ENCODE peak calls at places on chromosome X, in seven cellular contexts. D is IMR-90, P is GM23338, G is HCT116, A is astrocyte, V is fibroblast of lung, B is HepG2. Z is an unnamed sample.

GRCh38 chrX:135086197-135086854 is 34.0 kb downstream of the ETDB start:
- DNase-seq in D (peak), P (peak), G (peak), A (peak), V (peak), B (peak), Z (peak)

GRCh38 chrX:129980043-129980442 is 2.4 kb upstream of the BCORL1 start:
- DNase-seq in D (no peak), P (no peak), G (no peak), A (no peak), V (no peak), B (no peak), Z (no peak)

GRCh38 chrX:30521440-30522182 is 56.0 kb downstream of the TASL start:
- DNase-seq in D (peak), P (no peak), G (no peak), A (peak), V (peak), B (no peak), Z (no peak)

GRCh38 chrX:119871599-119872395 is at the start of the genes NDUFA1 and RNF113A:
- DNase-seq in D (peak), P (peak), G (peak), A (peak), V (peak), B (peak), Z (peak)

GRCh38 chrX:155841232-155841631 is 39.9 kb upstream of the VAMP7 start:
- DNase-seq in D (no peak), P (no peak), G (no peak), A (no peak), V (no peak), B (no peak), Z (no peak)

GRCh38 chrX:28589048-28589447 is 1.8 kb downstream of the IL1RAPL1 start:
- DNase-seq in D (no peak), P (no peak), G (no peak), A (peak), V (no peak), B (no peak), Z (no peak)

GRCh38 chrX:71163010-71163409 is 18.4 kb downstream of the NLGN3 start:
- DNase-seq in D (no peak), P (peak), G (no peak), A (no peak), V (no peak), B (no peak), Z (no peak)

GRCh38 chrX:11541510-11541909 is 124.2 kb downstream of the ARHGAP6 start:
- DNase-seq in D (no peak), P (no peak), G (no peak), A (no peak), V (no peak), B (no peak), Z (no peak)

GRCh38 chrX:120697053-120697452 is 67.2 kb upstream of the C1GALT1C1 start:
- DNase-seq in D (no peak), P (no peak), G (no peak), A (no peak), V (no peak), B (no peak), Z (peak)

GRCh38 chrX:100975212-100975611 is 5.7 kb downstream of the ARL13A start:
- DNase-seq in D (peak), P (no peak), G (no peak), A (peak), V (peak), B (no peak), Z (no peak)

GRCh38 chrX:73913580-73913979 is 350.6 kb downstream of the CHIC1 start:
- DNase-seq in D (peak), P (no peak), G (no peak), A (peak), V (peak), B (peak), Z (no peak)

GRCh38 chrX:73916489-73916888 is 353.5 kb downstream of the CHIC1 start:
- DNase-seq in D (no peak), P (no peak), G (no peak), A (no peak), V (no peak), B (no peak), Z (no peak)

GRCh38 chrX:73922856-73923429 is 359.9 kb downstream of the CHIC1 start:
- DNase-seq in D (peak), P (no peak), G (no peak), A (peak), V (peak), B (no peak), Z (no peak)

DNA sequence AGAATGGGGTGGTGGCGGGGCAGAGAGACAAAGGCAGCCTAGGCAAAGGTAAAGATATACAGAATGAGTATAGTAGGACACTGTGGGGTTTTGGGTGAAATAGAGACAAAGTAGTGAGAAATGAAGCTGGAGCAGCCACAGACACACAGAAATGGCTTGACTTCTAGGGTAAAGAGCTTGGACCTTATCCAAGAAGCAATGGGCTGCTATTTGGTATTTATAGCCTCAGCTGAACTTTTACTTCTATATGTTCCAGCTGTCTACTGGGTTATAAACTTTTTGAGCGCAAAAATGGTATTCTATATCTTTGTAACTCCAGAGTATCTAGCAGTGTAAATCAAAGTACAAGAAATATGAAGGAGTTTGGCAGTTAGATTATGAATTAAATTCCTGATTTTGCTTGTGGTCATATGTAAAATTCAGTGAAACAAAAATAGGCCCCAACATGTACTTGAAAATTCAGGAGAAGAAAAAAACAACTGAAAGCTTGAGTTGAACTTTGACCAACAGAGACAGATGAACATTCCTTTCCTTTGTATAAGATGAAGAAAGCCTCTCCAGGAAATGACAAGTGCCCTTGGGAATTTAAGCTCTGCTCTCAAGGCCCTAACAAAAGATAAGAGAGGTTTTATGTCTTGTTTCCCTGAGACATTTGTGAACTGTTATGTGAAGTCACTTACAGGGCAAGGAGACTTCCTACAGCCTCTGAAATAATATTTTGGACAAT is 354.1 kb downstream of the CHIC1 start:
- DNase-seq in D (peak), P (peak), G (peak), A (peak), V (peak), B (no peak), Z (no peak)
- H2AFZ ChIP-seq in D (no peak), P (no peak), G (peak), A (no peak), V (peak), B (no peak), Z (no peak)

DNA sequence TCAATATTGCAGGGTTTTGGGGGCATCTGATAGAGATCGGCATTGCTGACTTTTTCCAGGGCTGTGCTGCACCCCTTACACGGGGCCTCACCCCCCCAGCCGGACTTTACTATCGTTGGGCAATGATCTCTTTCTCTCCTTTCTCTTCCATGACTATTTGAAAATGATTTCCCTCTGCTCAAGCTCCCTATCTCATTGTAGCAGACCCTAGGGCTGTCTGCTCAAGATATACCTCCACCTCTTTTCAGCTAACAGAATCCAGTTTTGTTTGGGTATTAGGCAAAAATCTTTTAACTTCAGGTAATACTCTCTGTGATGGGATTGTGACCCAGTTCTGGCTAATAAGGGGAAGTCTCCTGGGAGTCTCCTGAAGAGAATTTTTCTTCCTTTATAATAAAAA is 43.5 kb upstream of the ATP6AP2 start:
- DNase-seq in D (no peak), P (no peak), G (no peak), A (no peak), V (no peak), B (no peak), Z (no peak)
- TF ChIP-seq CTCF in D (no peak), P (no peak), G (no peak), A (no peak), V (no peak), B (no peak), Z (no peak)

GRCh38 chrX:46325312-46325877 is 219.8 kb downstream of the ZNF674 start:
- DNase-seq in D (peak), P (peak), G (peak), A (peak), V (peak), B (peak), Z (no peak)

GRCh38 chrX:46317158-46317557 is 228.1 kb downstream of the ZNF674 start:
- DNase-seq in D (no peak), P (no peak), G (peak), A (no peak), V (no peak), B (no peak), Z (no peak)

GRCh38 chrX:46318551-46318950 is 226.7 kb downstream of the ZNF674 start:
- DNase-seq in D (no peak), P (no peak), G (no peak), A (no peak), V (no peak), B (no peak), Z (no peak)

GRCh38 chrX:46324166-46324565 is 221.1 kb downstream of the ZNF674 start:
- DNase-seq in D (no peak), P (no peak), G (no peak), A (no peak), V (no peak), B (no peak), Z (no peak)

DNA sequence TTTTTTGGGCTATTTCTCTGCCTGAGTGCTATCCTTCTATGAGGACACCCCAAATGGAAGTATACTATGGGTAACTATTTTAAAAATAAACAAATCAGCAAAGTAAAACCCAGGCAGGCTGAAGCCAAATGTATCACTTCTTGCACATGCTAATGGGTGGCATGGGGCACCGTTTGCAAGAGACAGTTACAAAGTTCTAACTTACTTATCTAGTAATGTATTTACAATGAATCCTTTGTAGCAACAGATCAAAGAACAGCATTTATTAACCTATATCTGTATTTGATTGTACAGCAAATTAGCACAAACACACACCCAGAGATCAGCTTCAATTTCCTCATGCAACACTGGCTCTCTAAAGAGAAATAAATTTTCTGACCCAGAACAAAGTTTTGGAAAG is 225.5 kb downstream of the ZNF674 start:
- DNase-seq in D (no peak), P (no peak), G (no peak), A (no peak), V (no peak), B (peak), Z (no peak)
- H2AFZ ChIP-seq in D (no peak), P (no peak), G (no peak), A (no peak), V (no peak), B (no peak), Z (no peak)

GRCh38 chrX:47390676-47391234 is 20.4 kb downstream of the ZNF157 start:
- DNase-seq in D (no peak), P (no peak), G (no peak), A (no peak), V (no peak), B (no peak), Z (no peak)
- TF ChIP-seq CTCF in D (no peak), P (no peak), G (no peak), A (no peak), V (no peak), B (no peak), Z (no peak)

GRCh38 chrX:116009871-116010710 is 160.5 kb upstream of the AGTR2 start:
- DNase-seq in D (no peak), P (peak), G (no peak), A (no peak), V (no peak), B (peak), Z (peak)
- H2AFZ ChIP-seq in D (no peak), P (peak), G (no peak), A (no peak), V (no peak), B (peak), Z (no peak)

Z was measured in GM12878.